ENCODE peak calls at places on chromosomes 12 and 14, in five cellular contexts. D is astrocyte of the spinal cord, Z is colonic mucosa, X is NT2/D1, H is upper lobe of right lung. A is an unnamed sample.

GRCh38 chr12:52356031-52356761 is 11.1 kb downstream of the KRT85 start:
- DNase-seq in H (no peak), D (no peak), Z (no peak), X (no peak), A (no peak)

GRCh38 chr12:53345486-53346195 is 9.5 kb upstream of the SP7 start:
- DNase-seq in X (no peak), Z (no peak), D (no peak), H (no peak), A (no peak)

GRCh38 chr14:99809376-99809775 is 16.2 kb downstream of the EML1 start:
- DNase-seq in D (no peak), X (no peak), Z (peak), H (no peak), A (no peak)

GRCh38 chr12:122656298-122656697 is 46.9 kb downstream of the HCAR2 start:
- DNase-seq in D (no peak), X (no peak), Z (no peak), H (no peak), A (no peak)

GRCh38 chr12:72366255-72366654 is 94.1 kb downstream of the TRHDE start:
- DNase-seq in X (no peak), Z (no peak), D (no peak), H (no peak), A (no peak)

GRCh38 chr12:53735556-53735955 is 8.3 kb upstream of the CALCOCO1 start:
- DNase-seq in X (no peak), D (no peak), Z (no peak), H (no peak), A (no peak)

GRCh38 chr12:54195736-54196347 is 7.1 kb upstream of the SMUG1 start:
- DNase-seq in D (peak), H (no peak), Z (no peak), X (no peak), A (no peak)

GRCh38 chr12:82904219-82904795 is 217.6 kb downstream of the TMTC2 start:
- DNase-seq in D (no peak), Z (no peak), H (no peak), X (no peak), A (peak)

GRCh38 chr12:123000578-123000977 is 20.1 kb downstream of the ARL6IP4 start:
- DNase-seq in X (no peak), Z (no peak), D (no peak), H (no peak), A (no peak)

GRCh38 chr12:15928345-15928744 is 17.2 kb downstream of the DERA start:
- DNase-seq in Z (no peak), H (no peak), D (peak), X (no peak), A (peak)

GRCh38 chr14:84670801-84671200 is 859.1 kb upstream of the FLRT2 start:
- DNase-seq in D (no peak), X (no peak), Z (no peak), H (no peak), A (no peak)

GRCh38 chr14:90624732-90625444 is 191.3 kb downstream of the TTC7B start:
- DNase-seq in D (no peak), Z (no peak), H (no peak), X (no peak), A (no peak)

GRCh38 chr14:74682169-74682952 is 30.5 kb downstream of the AREL1 start:
- DNase-seq in D (no peak), X (no peak), H (no peak), Z (no peak), A (no peak)

GRCh38 chr14:60095781-60096450 is 4.2 kb downstream of the PCNX4 start:
- DNase-seq in Z (no peak), H (no peak), D (peak), X (no peak), A (peak)

GRCh38 chr14:60002819-60003492 is 83.0 kb downstream of the LRRC9 start:
- DNase-seq in D (no peak), X (no peak), Z (no peak), H (no peak), A (peak)

GRCh38 chr14:97301931-97302559 is 504.9 kb downstream of the VRK1 start:
- DNase-seq in Z (no peak), X (no peak), H (no peak), D (no peak), A (no peak)

GRCh38 chr12:563899-564298 is 99.3 kb downstream of the NINJ2 start:
- DNase-seq in X (no peak), D (no peak), Z (no peak), H (no peak), A (no peak)

GRCh38 chr12:561908-562593 is 101.2 kb downstream of the NINJ2 start:
- DNase-seq in X (no peak), H (peak), D (no peak), Z (no peak), A (no peak)

GRCh38 chr12:565161-565560 is 98.1 kb downstream of the NINJ2 start:
- DNase-seq in X (no peak), H (no peak), Z (no peak), D (no peak), A (no peak)

GRCh38 chr12:562634-563033 is 100.6 kb downstream of the NINJ2 start:
- DNase-seq in Z (no peak), H (no peak), D (no peak), X (no peak), A (no peak)

GRCh38 chr12:563250-563781 is 99.9 kb downstream of the NINJ2 start:
- DNase-seq in H (no peak), Z (no peak), X (no peak), D (peak), A (no peak)
- H3K4me3 ChIP-seq in H (no peak), Z (no peak), X (no peak), D (no peak), A (no peak)

GRCh38 chr12:104304261-104305004 is 894 bp downstream of the EID3 start:
- DNase-seq in H (no peak), D (no peak), X (no peak), Z (no peak), A (no peak)
- H3K4me3 ChIP-seq in H (peak), D (peak), X (no peak), Z (peak), A (no peak)

GRCh38 chr12:67788118-67788517 is 139.6 kb downstream of the DYRK2 start:
- DNase-seq in H (no peak), Z (no peak), D (no peak), X (no peak), A (peak)
- H3K4me3 ChIP-seq in H (no peak), Z (no peak), D (no peak), X (no peak), A (no peak)

GRCh38 chr12:113414519-113415038 is 7.6 kb upstream of the SDSL start:
- DNase-seq in D (no peak), H (no peak), X (no peak), Z (no peak), A (no peak)
- H3K4me3 ChIP-seq in D (no peak), H (no peak), X (no peak), Z (no peak), A (no peak)

GRCh38 chr12:65952737-65953209 is 128.5 kb downstream of the HMGA2 start:
- DNase-seq in X (no peak), D (peak), H (no peak), Z (peak), A (peak)
- H3K4me3 ChIP-seq in X (no peak), D (no peak), H (no peak), Z (no peak), A (peak)

GRCh38 chr12:109832534-109833306 is 478 bp downstream of the TRPV4 start:
- DNase-seq in H (no peak), X (no peak), D (no peak), Z (no peak), A (no peak)

GRCh38 chr12:109835827-109836226 is 2.6 kb upstream of the TRPV4 start:
- DNase-seq in H (no peak), Z (no peak), X (no peak), D (no peak), A (no peak)

GRCh38 chr12:109831365-109831764 is 1.8 kb downstream of the TRPV4 start:
- DNase-seq in X (no peak), H (no peak), Z (no peak), D (no peak), A (no peak)

GRCh38 chr12:109831929-109832328 is 1.3 kb downstream of the TRPV4 start:
- DNase-seq in D (no peak), Z (no peak), X (no peak), H (no peak), A (no peak)

DNA sequence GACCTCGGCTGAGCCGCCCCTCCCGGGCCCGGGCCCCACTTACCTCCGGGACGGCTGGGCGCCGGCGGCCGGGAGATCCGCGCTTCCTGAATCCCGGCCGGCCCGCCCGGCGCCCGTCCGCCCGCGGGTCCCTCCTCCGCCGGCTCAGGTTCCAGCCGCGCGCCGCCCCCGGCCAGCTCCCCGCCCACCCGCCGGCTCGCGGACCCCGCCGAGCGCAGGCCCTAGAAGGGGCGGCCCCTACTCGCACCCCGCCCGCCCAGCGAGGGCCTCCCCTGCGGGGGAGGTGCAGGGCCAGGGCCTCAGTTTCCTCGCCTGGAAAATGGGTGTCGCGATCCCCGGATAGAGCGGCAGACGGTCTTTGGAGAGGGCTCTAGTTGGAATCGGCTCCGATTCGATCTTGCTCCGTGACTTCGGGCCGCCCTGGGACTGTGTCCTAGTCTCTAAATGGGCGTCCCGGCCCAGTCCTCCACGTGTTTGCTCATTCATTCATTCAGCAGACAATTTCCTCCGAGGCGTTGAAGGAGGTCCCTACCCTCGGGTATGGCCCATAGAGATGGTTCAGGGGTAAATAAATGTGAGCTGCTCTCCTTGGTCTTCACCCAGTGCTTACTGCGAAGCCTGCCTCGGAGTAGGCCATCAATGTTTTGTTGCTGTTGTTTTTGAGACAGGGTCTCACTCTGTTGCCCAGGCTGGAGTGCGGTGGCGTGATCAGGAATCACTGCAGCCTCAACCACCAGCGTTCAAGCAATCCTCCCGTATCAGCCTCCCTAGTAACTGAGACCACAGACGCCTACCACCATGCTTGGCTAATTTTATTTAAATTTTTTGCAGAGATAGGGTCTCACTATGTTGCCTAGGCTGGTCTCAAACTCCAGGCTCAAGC is at the start of gene TRPV4:
- DNase-seq in H (peak), X (peak), D (peak), Z (no peak), A (peak)
- H3K4me3 ChIP-seq in H (peak), X (peak), D (peak), Z (peak), A (peak)

DNA sequence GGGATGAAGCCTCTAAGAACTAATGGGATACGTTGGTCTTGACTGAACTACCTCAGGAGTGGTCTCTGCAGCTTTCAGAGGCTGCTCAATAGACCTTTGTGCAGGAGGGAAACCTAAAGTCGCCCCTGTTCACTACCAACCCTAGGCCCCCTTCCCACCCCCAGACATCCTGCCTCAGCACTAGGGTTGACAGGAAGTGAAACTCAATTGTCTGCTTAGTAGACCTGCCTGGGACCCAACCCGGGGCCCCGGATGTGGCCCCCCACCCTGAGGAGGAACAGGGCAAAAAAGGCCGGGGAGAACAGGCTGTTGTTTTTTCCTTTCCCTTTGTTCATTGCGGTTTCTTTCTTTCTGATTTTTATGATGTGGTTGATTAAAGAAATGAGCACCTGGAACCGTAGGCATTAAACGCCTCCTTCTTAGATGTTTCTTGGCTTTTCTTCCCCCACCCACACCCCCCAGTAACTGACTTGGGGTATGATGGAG is 1.6 kb upstream of the DGKA start:
- DNase-seq in D (no peak), Z (peak), X (no peak), H (no peak), A (no peak)
- H3K4me3 ChIP-seq in D (no peak), Z (no peak), X (no peak), H (no peak), A (no peak)

A was measured in PC-3.